ENCODE peak calls at places on chromosomes 2 and 18, in seven cellular contexts. X, M, E, B, F, Q and U are unnamed samples.
A peak's percentile ranks its signal among the peaks of the same experiment; 100 is the strongest.

GRCh38 chr18:9914334-9914583 is 443 bp downstream of the VAPA start:
- DNase-seq in X (no peak), M (no peak), E (no peak), B (no peak), F (peak; percentile 79), Q (no peak), U (no peak)

GRCh38 chr2:172484253-172484652 is 56.9 kb downstream of the ITGA6 start:
- DNase-seq in X (no peak), M (no peak), E (no peak), B (no peak), F (no peak), Q (no peak), U (no peak)

GRCh38 chr2:153478289-153479261 is at the start of gene RPRM:
- DNase-seq in X (peak; percentile 32), M (peak; percentile 29), E (peak; percentile 52), B (peak; percentile 85), F (peak; percentile 95), Q (peak; percentile 46), U (peak; percentile 68)

GRCh38 chr2:148022351-148022750 is 1.5 kb downstream of the MBD5 start:
- DNase-seq in X (no peak), M (no peak), E (no peak), B (no peak), F (no peak), Q (no peak), U (no peak)

GRCh38 chr18:71878226-71878625 is 665.9 kb downstream of the CBLN2 start:
- DNase-seq in X (no peak), M (no peak), E (no peak), B (no peak), F (no peak), Q (no peak), U (no peak)

GRCh38 chr18:54388203-54389142 is 30.8 kb downstream of the C18orf54 start:
- DNase-seq in X (peak; percentile 78), M (peak; percentile 66), E (no peak), B (peak; percentile 57), F (peak; percentile 15), Q (no peak), U (no peak)

GRCh38 chr2:17752892-17753802 is 463 bp downstream of the SMC6 start:
- DNase-seq in X (peak; percentile 28), M (no peak), E (peak; percentile 41), B (no peak), F (peak; percentile 83), Q (peak; percentile 23), U (peak; percentile 15)

GRCh38 chr2:70921031-70921430 is 14.7 kb upstream of the ATP6V1B1 start:
- DNase-seq in X (no peak), M (no peak), E (no peak), B (peak; percentile 40), F (no peak), Q (no peak), U (no peak)

GRCh38 chr2:22748909-22749308 is 636.1 kb upstream of the KLHL29 start:
- DNase-seq in X (no peak), M (no peak), E (no peak), B (no peak), F (no peak), Q (no peak), U (no peak)

GRCh38 chr2:221106241-221106640 is 465.9 kb downstream of the EPHA4 start:
- DNase-seq in X (no peak), M (no peak), E (no peak), B (no peak), F (no peak), Q (no peak), U (no peak)

GRCh38 chr2:234444888-234445287 is 52.0 kb downstream of the ARL4C start:
- DNase-seq in X (peak; percentile 78), M (no peak), E (peak; percentile 50), B (no peak), F (no peak), Q (no peak), U (no peak)

GRCh38 chr2:230713331-230714121 is 884 bp downstream of the CAB39 start:
- DNase-seq in X (peak; percentile 21), M (no peak), E (peak; percentile 59), B (peak; percentile 74), F (peak; percentile 68), Q (peak; percentile 27), U (peak; percentile 12)

GRCh38 chr2:16005819-16006536 is 65.6 kb downstream of the MYCN start:
- DNase-seq in X (no peak), M (peak; percentile 15), E (no peak), B (no peak), F (no peak), Q (peak; percentile 35), U (no peak)

GRCh38 chr2:146031158-146031557 is 1511.2 kb upstream of the ZEB2 start:
- DNase-seq in X (no peak), M (no peak), E (no peak), B (no peak), F (no peak), Q (no peak), U (no peak)

GRCh38 chr2:100186126-100186525 is 43.7 kb upstream of the AFF3 start:
- DNase-seq in X (no peak), M (no peak), E (no peak), B (no peak), F (no peak), Q (no peak), U (no peak)

GRCh38 chr2:14388724-14389123 is 243.8 kb upstream of the LRATD1 start:
- DNase-seq in X (no peak), M (no peak), E (no peak), B (no peak), F (no peak), Q (no peak), U (no peak)

GRCh38 chr18:46894124-46894523 is 23.2 kb downstream of the PIAS2 start:
- DNase-seq in X (no peak), M (no peak), E (no peak), B (no peak), F (no peak), Q (no peak), U (no peak)

GRCh38 chr2:37641582-37642111 is 29.8 kb downstream of the CDC42EP3 start:
- DNase-seq in X (no peak), M (no peak), E (no peak), B (no peak), F (no peak), Q (no peak), U (no peak)